ENCODE peak calls at places on chromosomes 4 and X, in six cellular contexts. One of them, this sample, is unnamed.

GRCh38 chr4:169996379-169997245 is 29.6 kb downstream of the MFAP3L start:
- DNase-seq in HepG2: no peak
- DNase-seq in lower lobe of right lung: no peak
- DNase-seq in sigmoid colon: no peak
- DNase-seq in endodermal cell: no peak
- DNase-seq in breast epithelium: no peak
- DNase-seq in this sample: no peak

GRCh38 chrX:68503830-68504229 is 5.0 kb downstream of the YIPF6 start:
- DNase-seq in HepG2: no peak
- DNase-seq in lower lobe of right lung: no peak
- DNase-seq in sigmoid colon: no peak
- DNase-seq in endodermal cell: no peak
- DNase-seq in breast epithelium: no peak
- DNase-seq in this sample: no peak

GRCh38 chr4:42995343-42995944 is 102.9 kb downstream of the GRXCR1 start:
- DNase-seq in HepG2: peak
- DNase-seq in lower lobe of right lung: no peak
- DNase-seq in sigmoid colon: no peak
- DNase-seq in endodermal cell: no peak
- DNase-seq in breast epithelium: no peak
- DNase-seq in this sample: no peak

GRCh38 chr4:183596056-183596757 is 62.8 kb downstream of the RWDD4 start:
- DNase-seq in HepG2: no peak
- DNase-seq in lower lobe of right lung: no peak
- DNase-seq in sigmoid colon: no peak
- DNase-seq in endodermal cell: no peak
- DNase-seq in breast epithelium: no peak
- DNase-seq in this sample: no peak

GRCh38 chr4:142567620-142568451 is 278.3 kb downstream of the INPP4B start:
- DNase-seq in HepG2: no peak
- DNase-seq in lower lobe of right lung: no peak
- DNase-seq in sigmoid colon: no peak
- DNase-seq in endodermal cell: no peak
- DNase-seq in breast epithelium: no peak
- DNase-seq in this sample: peak

GRCh38 chr4:105598044-105598443 is 45.6 kb downstream of the ARHGEF38 start:
- DNase-seq in HepG2: no peak
- DNase-seq in lower lobe of right lung: no peak
- DNase-seq in sigmoid colon: no peak
- DNase-seq in endodermal cell: no peak
- DNase-seq in breast epithelium: no peak
- DNase-seq in this sample: no peak

GRCh38 chr4:4583606-4584005 is 41.8 kb upstream of the STX18 start:
- DNase-seq in HepG2: no peak
- DNase-seq in lower lobe of right lung: no peak
- DNase-seq in sigmoid colon: no peak
- DNase-seq in endodermal cell: no peak
- DNase-seq in breast epithelium: no peak
- DNase-seq in this sample: no peak

GRCh38 chr4:153067376-153067775 is 131.3 kb downstream of the FHDC1 start:
- DNase-seq in HepG2: peak
- DNase-seq in lower lobe of right lung: no peak
- DNase-seq in sigmoid colon: no peak
- DNase-seq in endodermal cell: peak
- DNase-seq in breast epithelium: no peak
- DNase-seq in this sample: no peak

GRCh38 chr4:124633285-124633941 is 79.1 kb downstream of the ANKRD50 start:
- DNase-seq in HepG2: no peak
- DNase-seq in lower lobe of right lung: no peak
- DNase-seq in sigmoid colon: no peak
- DNase-seq in endodermal cell: no peak
- DNase-seq in breast epithelium: no peak
- DNase-seq in this sample: no peak

GRCh38 chr4:89285735-89286134 is 21.9 kb downstream of the GPRIN3 start:
- DNase-seq in HepG2: no peak
- DNase-seq in lower lobe of right lung: no peak
- DNase-seq in sigmoid colon: no peak
- DNase-seq in endodermal cell: no peak
- DNase-seq in breast epithelium: no peak
- DNase-seq in this sample: no peak

GRCh38 chr4:14111730-14112171 is 484.2 kb upstream of the BOD1L1 start:
- DNase-seq in HepG2: no peak
- DNase-seq in lower lobe of right lung: no peak
- DNase-seq in sigmoid colon: no peak
- DNase-seq in endodermal cell: no peak
- DNase-seq in breast epithelium: no peak
- DNase-seq in this sample: no peak

GRCh38 chr4:99117876-99118693 is 26.0 kb downstream of the ADH4 start:
- DNase-seq in HepG2: peak
- DNase-seq in lower lobe of right lung: no peak
- DNase-seq in sigmoid colon: no peak
- DNase-seq in endodermal cell: no peak
- DNase-seq in breast epithelium: no peak
- DNase-seq in this sample: no peak

GRCh38 chr4:169147217-169147616 is 123.5 kb downstream of the SH3RF1 start:
- DNase-seq in HepG2: no peak
- DNase-seq in lower lobe of right lung: no peak
- DNase-seq in sigmoid colon: no peak
- DNase-seq in endodermal cell: no peak
- DNase-seq in breast epithelium: no peak
- DNase-seq in this sample: no peak

DNA sequence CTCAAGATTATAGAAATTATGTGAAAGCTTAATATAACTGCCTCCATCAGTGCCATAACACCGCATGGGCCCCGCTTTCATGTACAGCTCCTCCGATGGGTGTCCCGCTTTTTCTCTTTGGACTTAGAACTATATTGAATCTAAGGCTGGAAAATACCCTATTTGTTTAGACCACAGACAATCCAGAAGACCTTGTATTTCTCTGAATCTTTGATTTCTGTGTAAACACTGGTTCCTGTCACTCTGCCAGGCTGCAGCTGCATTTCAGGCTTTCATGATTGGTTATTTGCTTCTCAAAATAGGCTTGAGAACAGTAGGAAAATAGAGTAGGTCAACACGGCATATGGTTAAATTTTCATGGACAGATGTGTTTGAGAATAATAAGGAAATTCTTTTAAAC is 80.0 kb downstream of the NWD2 start:
- DNase-seq in HepG2: peak
- DNase-seq in lower lobe of right lung: no peak
- DNase-seq in sigmoid colon: no peak
- DNase-seq in endodermal cell: no peak
- DNase-seq in breast epithelium: no peak
- DNase-seq in this sample: no peak
- H3K27ac ChIP-seq in HepG2: no peak
- H3K27ac ChIP-seq in lower lobe of right lung: no peak
- H3K27ac ChIP-seq in sigmoid colon: no peak
- H3K27ac ChIP-seq in endodermal cell: no peak
- H3K27ac ChIP-seq in breast epithelium: no peak
- H3K27ac ChIP-seq in this sample: no peak

GRCh38 chrX:47283015-47283771 is 50.4 kb downstream of the USP11 start:
- DNase-seq in HepG2: peak
- DNase-seq in lower lobe of right lung: no peak
- DNase-seq in sigmoid colon: no peak
- DNase-seq in endodermal cell: no peak
- DNase-seq in breast epithelium: peak
- DNase-seq in this sample: no peak
- H3K4me3 ChIP-seq in HepG2: no peak
- H3K4me3 ChIP-seq in lower lobe of right lung: no peak
- H3K4me3 ChIP-seq in sigmoid colon: no peak
- H3K4me3 ChIP-seq in endodermal cell: no peak
- H3K4me3 ChIP-seq in breast epithelium: no peak
- H3K4me3 ChIP-seq in this sample: no peak

GRCh38 chrX:63050225-63050624 is 300.9 kb downstream of the SPIN4 start:
- DNase-seq in HepG2: no peak
- DNase-seq in lower lobe of right lung: no peak
- DNase-seq in sigmoid colon: no peak
- DNase-seq in endodermal cell: no peak
- DNase-seq in breast epithelium: no peak
- DNase-seq in this sample: peak
- TF ChIP-seq CTCF in HepG2: no peak
- TF ChIP-seq CTCF in lower lobe of right lung: no peak
- TF ChIP-seq CTCF in sigmoid colon: no peak
- TF ChIP-seq CTCF in endodermal cell: peak
- TF ChIP-seq CTCF in breast epithelium: no peak
- TF ChIP-seq CTCF in this sample: peak

DNA sequence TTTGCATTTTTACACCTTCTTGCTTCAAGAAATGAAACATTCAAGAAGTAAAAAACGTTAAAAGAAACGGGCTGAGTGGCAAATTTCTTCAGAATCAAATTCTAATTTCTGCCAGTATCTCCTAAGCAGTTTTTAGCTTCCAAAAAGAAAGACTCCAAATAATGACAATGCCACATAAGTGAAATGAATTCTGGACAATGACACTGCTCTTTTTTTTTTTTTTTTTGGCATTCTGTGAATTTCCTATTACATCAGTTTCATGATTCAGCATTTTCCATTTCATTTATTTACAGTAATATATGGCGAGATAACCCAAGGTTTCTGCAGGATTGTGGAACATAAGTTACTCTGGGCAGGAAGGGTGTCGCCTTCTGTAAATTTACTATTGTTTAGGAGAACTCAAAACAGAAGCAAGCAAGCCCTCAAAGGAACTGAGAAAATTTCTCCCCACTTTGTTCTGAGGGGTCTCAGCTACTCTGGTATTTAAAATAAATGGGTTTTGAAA is 1.3 kb downstream of the SEL1L3 start:
- DNase-seq in HepG2: no peak
- DNase-seq in lower lobe of right lung: no peak
- DNase-seq in sigmoid colon: no peak
- DNase-seq in endodermal cell: no peak
- DNase-seq in breast epithelium: no peak
- DNase-seq in this sample: no peak
- H3K27ac ChIP-seq in HepG2: no peak
- H3K27ac ChIP-seq in lower lobe of right lung: peak
- H3K27ac ChIP-seq in sigmoid colon: peak
- H3K27ac ChIP-seq in endodermal cell: no peak
- H3K27ac ChIP-seq in breast epithelium: no peak
- H3K27ac ChIP-seq in this sample: peak

GRCh38 chr4:576991-577498 is 950 bp upstream of the TMEM271 start:
- DNase-seq in HepG2: no peak
- DNase-seq in lower lobe of right lung: no peak
- DNase-seq in sigmoid colon: no peak
- DNase-seq in endodermal cell: no peak
- DNase-seq in breast epithelium: no peak
- DNase-seq in this sample: no peak

GRCh38 chr4:574346-575161 is 1.5 kb downstream of the TMEM271 start:
- DNase-seq in HepG2: no peak
- DNase-seq in lower lobe of right lung: no peak
- DNase-seq in sigmoid colon: no peak
- DNase-seq in endodermal cell: no peak
- DNase-seq in breast epithelium: no peak
- DNase-seq in this sample: no peak

GRCh38 chr4:575281-576141 is 584 bp downstream of the TMEM271 start:
- DNase-seq in HepG2: no peak
- DNase-seq in lower lobe of right lung: no peak
- DNase-seq in sigmoid colon: no peak
- DNase-seq in endodermal cell: peak
- DNase-seq in breast epithelium: no peak
- DNase-seq in this sample: peak

GRCh38 chr4:577499-578450 is 1.7 kb upstream of the TMEM271 start:
- DNase-seq in HepG2: peak
- DNase-seq in lower lobe of right lung: no peak
- DNase-seq in sigmoid colon: no peak
- DNase-seq in endodermal cell: peak
- DNase-seq in breast epithelium: no peak
- DNase-seq in this sample: no peak

GRCh38 chr4:576245-576821 is at the start of gene TMEM271:
- DNase-seq in HepG2: no peak
- DNase-seq in lower lobe of right lung: no peak
- DNase-seq in sigmoid colon: no peak
- DNase-seq in endodermal cell: peak
- DNase-seq in breast epithelium: no peak
- DNase-seq in this sample: no peak
- H3K4me3 ChIP-seq in HepG2: no peak
- H3K4me3 ChIP-seq in lower lobe of right lung: no peak
- H3K4me3 ChIP-seq in sigmoid colon: no peak
- H3K4me3 ChIP-seq in endodermal cell: no peak
- H3K4me3 ChIP-seq in breast epithelium: peak
- H3K4me3 ChIP-seq in this sample: no peak

GRCh38 chrX:19814240-19814639 is 73.2 kb downstream of the SH3KBP1 start:
- DNase-seq in HepG2: peak
- DNase-seq in lower lobe of right lung: peak
- DNase-seq in sigmoid colon: no peak
- DNase-seq in endodermal cell: peak
- DNase-seq in breast epithelium: no peak
- DNase-seq in this sample: no peak
- TF ChIP-seq CTCF in HepG2: peak
- TF ChIP-seq CTCF in lower lobe of right lung: peak
- TF ChIP-seq CTCF in sigmoid colon: no peak
- TF ChIP-seq CTCF in endodermal cell: peak
- TF ChIP-seq CTCF in breast epithelium: no peak
- TF ChIP-seq CTCF in this sample: no peak

GRCh38 chrX:130171446-130172126 is at the start of gene RAB33A:
- DNase-seq in HepG2: no peak
- DNase-seq in lower lobe of right lung: peak
- DNase-seq in sigmoid colon: peak
- DNase-seq in endodermal cell: peak
- DNase-seq in breast epithelium: no peak
- DNase-seq in this sample: no peak

GRCh38 chrX:130174051-130174704 is 2.4 kb downstream of the RAB33A start:
- DNase-seq in HepG2: no peak
- DNase-seq in lower lobe of right lung: no peak
- DNase-seq in sigmoid colon: peak
- DNase-seq in endodermal cell: no peak
- DNase-seq in breast epithelium: no peak
- DNase-seq in this sample: no peak

GRCh38 chrX:130173190-130173895 is 1.6 kb downstream of the RAB33A start:
- DNase-seq in HepG2: no peak
- DNase-seq in lower lobe of right lung: no peak
- DNase-seq in sigmoid colon: peak
- DNase-seq in endodermal cell: no peak
- DNase-seq in breast epithelium: no peak
- DNase-seq in this sample: no peak

GRCh38 chrX:130172127-130172834 is 519 bp downstream of the RAB33A start:
- DNase-seq in HepG2: no peak
- DNase-seq in lower lobe of right lung: no peak
- DNase-seq in sigmoid colon: peak
- DNase-seq in endodermal cell: peak
- DNase-seq in breast epithelium: no peak
- DNase-seq in this sample: no peak

DNA sequence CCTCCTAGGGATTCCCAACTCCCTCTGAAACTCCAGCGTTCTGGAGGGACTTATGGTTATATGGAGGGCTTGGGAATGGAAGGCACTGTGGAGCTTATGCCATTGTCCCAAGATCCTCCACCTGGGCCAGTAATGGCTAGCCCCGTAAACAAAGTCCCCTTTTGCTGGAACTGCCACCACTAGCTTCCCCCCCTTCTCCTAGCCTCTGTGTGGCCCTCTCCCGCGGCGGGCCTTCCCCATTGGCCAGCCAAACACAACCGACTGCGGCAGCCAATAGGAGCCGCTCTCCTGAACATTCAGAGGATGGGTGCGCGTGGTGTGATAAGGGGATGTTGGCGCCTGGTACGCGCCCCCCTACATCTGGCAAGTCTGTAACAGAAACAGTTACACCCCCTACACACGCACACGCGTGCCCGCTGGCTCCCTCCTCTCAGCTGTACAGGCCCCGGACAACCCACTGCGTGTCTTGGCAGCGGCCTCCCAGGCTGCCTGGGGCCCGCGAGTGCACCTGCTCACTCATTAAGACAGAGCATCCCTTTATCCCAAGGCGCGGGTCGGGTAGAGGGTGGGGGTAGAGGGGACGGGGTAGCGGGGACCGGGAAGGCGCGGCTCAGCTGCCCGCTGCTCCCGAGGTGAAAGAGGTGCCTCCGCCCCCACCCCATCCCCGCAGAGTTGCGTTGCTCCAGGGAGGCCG is 863 bp upstream of the RAB33A start:
- DNase-seq in HepG2: no peak
- DNase-seq in lower lobe of right lung: peak
- DNase-seq in sigmoid colon: no peak
- DNase-seq in endodermal cell: peak
- DNase-seq in breast epithelium: no peak
- DNase-seq in this sample: no peak
- H3K27ac ChIP-seq in HepG2: no peak
- H3K27ac ChIP-seq in lower lobe of right lung: no peak
- H3K27ac ChIP-seq in sigmoid colon: no peak
- H3K27ac ChIP-seq in endodermal cell: peak
- H3K27ac ChIP-seq in breast epithelium: no peak
- H3K27ac ChIP-seq in this sample: no peak